ENCODE peak calls at places on chromosomes 12 and 14, in ten cellular contexts. O is SK-MEL-5; E is activated CD4-positive, alpha-beta T cell treated with anti-CD3 and anti-CD28 coated beads for 24 hours; K is amygdala; D is CD4-positive, CD25-positive, alpha-beta regulatory T cell; V is right cardiac atrium; Z is MV-4-11; X is GM19239; P is H7; Y is GOT3. R is an unnamed sample.

GRCh38 chr12:127328867-127329266 is 938.1 kb upstream of the TMEM132C start:
- DNase-seq in K (no peak), E (no peak), D (no peak), Y (no peak), Z (no peak), P (no peak), X (no peak), V (no peak), O (no peak), R (no peak)

GRCh38 chr14:97710726-97711125 is 913.5 kb downstream of the VRK1 start:
- DNase-seq in Y (no peak), V (no peak), E (no peak), Z (no peak), O (no peak), D (no peak), X (no peak), K (no peak), P (no peak), R (no peak)

GRCh38 chr12:43453761-43454160 is 98.2 kb downstream of the ADAMTS20 start:
- DNase-seq in K (no peak), D (no peak), P (no peak), Y (no peak), Z (no peak), V (no peak), O (peak), E (no peak), X (no peak), R (no peak)

GRCh38 chr12:2682301-2683282 is 112.2 kb upstream of the FKBP4 start:
- DNase-seq in E (no peak), X (no peak), V (no peak), P (peak), Y (no peak), D (peak), Z (peak), O (peak), K (no peak), R (peak)

GRCh38 chr12:52604859-52605258 is 3.6 kb upstream of the KRT72 start:
- DNase-seq in P (no peak), K (no peak), O (no peak), Y (no peak), D (peak), Z (no peak), V (no peak), E (no peak), X (no peak), R (no peak)

GRCh38 chr12:10310926-10311705 is 3.4 kb downstream of the KLRD1 start:
- DNase-seq in X (no peak), D (peak), O (no peak), V (no peak), P (no peak), Z (peak), Y (no peak), E (no peak), K (no peak), R (no peak)

GRCh38 chr14:57492859-57493258 is 798 bp downstream of the CCDC198 start:
- DNase-seq in O (no peak), E (no peak), K (no peak), V (no peak), X (no peak), Z (peak), D (no peak), Y (no peak), P (no peak), R (no peak)

GRCh38 chr12:56163533-56164344 is 5.6 kb downstream of the MYL6 start:
- DNase-seq in X (no peak), E (no peak), P (peak), V (no peak), O (no peak), Y (no peak), Z (no peak), D (no peak), K (no peak), R (no peak)

GRCh38 chr12:6532927-6533652 is 1.2 kb upstream of the GAPDH start:
- DNase-seq in D (peak), Y (peak), E (no peak), Z (peak), P (peak), O (peak), K (peak), X (no peak), V (peak), R (peak)

GRCh38 chr14:39267592-39268112 is 33.9 kb downstream of the MIA2 start:
- DNase-seq in O (no peak), Y (peak), K (no peak), V (no peak), Z (peak), E (no peak), X (no peak), D (peak), P (no peak), R (no peak)

GRCh38 chr12:110114596-110114995 is 9.6 kb upstream of the IFT81 start:
- DNase-seq in E (no peak), P (no peak), X (no peak), O (no peak), Y (no peak), Z (no peak), V (no peak), D (no peak), K (no peak), R (no peak)

GRCh38 chr14:20757963-20758362 is 10.2 kb upstream of the EDDM3B start:
- DNase-seq in D (peak), Y (no peak), X (no peak), K (no peak), V (no peak), E (no peak), Z (peak), P (peak), O (peak), R (no peak)

GRCh38 chr12:124651508-124652273 is 84.3 kb upstream of the NCOR2 start:
- DNase-seq in O (no peak), V (no peak), D (no peak), E (no peak), X (no peak), K (no peak), P (no peak), Z (no peak), Y (no peak), R (no peak)

GRCh38 chr14:53683229-53683628 is 273.4 kb downstream of the BMP4 start:
- DNase-seq in E (no peak), Y (no peak), K (no peak), D (no peak), O (no peak), V (no peak), X (no peak), Z (no peak), P (no peak), R (no peak)

GRCh38 chr12:6938353-6939186 is 5.0 kb upstream of the RNU7-1 start:
- DNase-seq in V (peak), Z (no peak), X (no peak), E (no peak), D (no peak), K (no peak), O (no peak), P (no peak), Y (no peak), R (no peak)

GRCh38 chr12:104549820-104550480 is 93.2 kb downstream of the CHST11 start:
- DNase-seq in P (no peak), Z (no peak), Y (no peak), V (no peak), E (no peak), K (no peak), D (no peak), X (no peak), O (no peak), R (no peak)

GRCh38 chr12:92468358-92469020 is 234.3 kb upstream of the PLEKHG7 start:
- DNase-seq in K (no peak), V (no peak), O (no peak), P (no peak), Z (peak), E (no peak), Y (no peak), X (no peak), D (no peak), R (no peak)

GRCh38 chr12:53465679-53466078 is 13.8 kb downstream of the PCBP2 start:
- DNase-seq in O (no peak), K (no peak), X (no peak), Y (no peak), V (no peak), Z (peak), P (no peak), E (no peak), D (no peak), R (no peak)

GRCh38 chr14:54808326-54809161 is 94.1 kb downstream of the GCH1 start:
- DNase-seq in Y (no peak), Z (no peak), V (no peak), P (no peak), K (no peak), D (no peak), X (no peak), O (no peak), E (no peak), R (no peak)

GRCh38 chr12:51001799-51002198 is 24.4 kb downstream of the SLC11A2 start:
- DNase-seq in V (no peak), D (no peak), X (no peak), Y (no peak), Z (no peak), K (no peak), O (no peak), P (no peak), E (no peak), R (no peak)

GRCh38 chr12:14442221-14442881 is 76.9 kb downstream of the ATF7IP start:
- DNase-seq in Y (no peak), Z (peak), K (no peak), E (no peak), D (no peak), V (no peak), P (no peak), O (no peak), X (no peak), R (no peak)

GRCh38 chr12:117188961-117189724 is 1.1 kb downstream of the FBXO21 start:
- DNase-seq in Y (no peak), V (no peak), P (peak), E (no peak), Z (no peak), O (no peak), K (peak), D (no peak), X (no peak), R (no peak)

GRCh38 chr14:25197885-25198284 is 147.9 kb upstream of the STXBP6 start:
- DNase-seq in X (no peak), Y (no peak), V (no peak), K (no peak), Z (no peak), O (no peak), E (no peak), D (no peak), P (no peak), R (no peak)